ENCODE peak calls at places on chromosomes 4 and X, in nine cellular contexts. One of them, this sample, is unnamed.

GRCh38 chr4:173752610-173753009 is 222.6 kb upstream of the HAND2 start:
- DNase-seq in colonic mucosa: peak
- DNase-seq in BE2C: peak
- DNase-seq in fibroblast of lung: no peak
- DNase-seq in Calu3: peak
- DNase-seq in AG09319: no peak
- DNase-seq in astrocyte of the spinal cord: no peak
- DNase-seq in coronary artery: no peak
- DNase-seq in endothelial cell: peak
- DNase-seq in this sample: peak

GRCh38 chrX:48695925-48696300 is 621 bp upstream of the SUV39H1 start:
- DNase-seq in colonic mucosa: no peak
- DNase-seq in BE2C: peak
- DNase-seq in fibroblast of lung: no peak
- DNase-seq in Calu3: no peak
- DNase-seq in AG09319: no peak
- DNase-seq in astrocyte of the spinal cord: no peak
- DNase-seq in coronary artery: no peak
- DNase-seq in endothelial cell: no peak
- DNase-seq in this sample: no peak

GRCh38 chrX:65697173-65697572 is 29.7 kb downstream of the MSN start:
- DNase-seq in colonic mucosa: no peak
- DNase-seq in BE2C: no peak
- DNase-seq in fibroblast of lung: peak
- DNase-seq in Calu3: no peak
- DNase-seq in AG09319: no peak
- DNase-seq in astrocyte of the spinal cord: peak
- DNase-seq in coronary artery: no peak
- DNase-seq in endothelial cell: no peak
- DNase-seq in this sample: peak

GRCh38 chr4:7256989-7257810 is 64.9 kb downstream of the SORCS2 start:
- DNase-seq in colonic mucosa: no peak
- DNase-seq in BE2C: peak
- DNase-seq in fibroblast of lung: no peak
- DNase-seq in Calu3: no peak
- DNase-seq in AG09319: no peak
- DNase-seq in astrocyte of the spinal cord: peak
- DNase-seq in coronary artery: no peak
- DNase-seq in endothelial cell: no peak
- DNase-seq in this sample: peak

GRCh38 chr4:125728568-125728967 is 413.8 kb downstream of the FAT4 start:
- DNase-seq in colonic mucosa: no peak
- DNase-seq in BE2C: no peak
- DNase-seq in fibroblast of lung: peak
- DNase-seq in Calu3: no peak
- DNase-seq in AG09319: peak
- DNase-seq in astrocyte of the spinal cord: peak
- DNase-seq in coronary artery: no peak
- DNase-seq in endothelial cell: no peak
- DNase-seq in this sample: peak

GRCh38 chrX:153909024-153909979 is 4.8 kb downstream of the AVPR2 start:
- DNase-seq in colonic mucosa: no peak
- DNase-seq in BE2C: peak
- DNase-seq in fibroblast of lung: no peak
- DNase-seq in Calu3: peak
- DNase-seq in AG09319: no peak
- DNase-seq in astrocyte of the spinal cord: no peak
- DNase-seq in coronary artery: no peak
- DNase-seq in endothelial cell: no peak
- DNase-seq in this sample: no peak

GRCh38 chrX:6225307-6226052 is 3.2 kb downstream of the NLGN4X start:
- DNase-seq in colonic mucosa: no peak
- DNase-seq in BE2C: no peak
- DNase-seq in fibroblast of lung: no peak
- DNase-seq in Calu3: no peak
- DNase-seq in AG09319: no peak
- DNase-seq in astrocyte of the spinal cord: no peak
- DNase-seq in coronary artery: no peak
- DNase-seq in endothelial cell: no peak
- DNase-seq in this sample: no peak

GRCh38 chr4:183324619-183325018 is 2.4 kb upstream of the CLDN24 start:
- DNase-seq in colonic mucosa: no peak
- DNase-seq in BE2C: no peak
- DNase-seq in fibroblast of lung: no peak
- DNase-seq in Calu3: no peak
- DNase-seq in AG09319: no peak
- DNase-seq in astrocyte of the spinal cord: no peak
- DNase-seq in coronary artery: no peak
- DNase-seq in endothelial cell: no peak
- DNase-seq in this sample: no peak

GRCh38 chr4:27057662-27058061 is 197.0 kb downstream of the STIM2 start:
- DNase-seq in colonic mucosa: no peak
- DNase-seq in BE2C: no peak
- DNase-seq in fibroblast of lung: no peak
- DNase-seq in Calu3: no peak
- DNase-seq in AG09319: no peak
- DNase-seq in astrocyte of the spinal cord: no peak
- DNase-seq in coronary artery: no peak
- DNase-seq in endothelial cell: no peak
- DNase-seq in this sample: no peak

GRCh38 chr4:51825341-51825740 is 17.6 kb upstream of the DCUN1D4 start:
- DNase-seq in colonic mucosa: no peak
- DNase-seq in BE2C: no peak
- DNase-seq in fibroblast of lung: no peak
- DNase-seq in Calu3: no peak
- DNase-seq in AG09319: no peak
- DNase-seq in astrocyte of the spinal cord: no peak
- DNase-seq in coronary artery: no peak
- DNase-seq in endothelial cell: no peak
- DNase-seq in this sample: no peak

GRCh38 chrX:43961699-43962098 is 11.5 kb downstream of the NDP start:
- DNase-seq in colonic mucosa: no peak
- DNase-seq in BE2C: no peak
- DNase-seq in fibroblast of lung: no peak
- DNase-seq in Calu3: no peak
- DNase-seq in AG09319: no peak
- DNase-seq in astrocyte of the spinal cord: no peak
- DNase-seq in coronary artery: no peak
- DNase-seq in endothelial cell: no peak
- DNase-seq in this sample: no peak
- TF ChIP-seq CTCF in colonic mucosa: no peak
- TF ChIP-seq CTCF in BE2C: peak
- TF ChIP-seq CTCF in fibroblast of lung: peak
- TF ChIP-seq CTCF in Calu3: no peak
- TF ChIP-seq CTCF in AG09319: peak
- TF ChIP-seq CTCF in astrocyte of the spinal cord: peak
- TF ChIP-seq CTCF in coronary artery: no peak
- TF ChIP-seq CTCF in endothelial cell: peak
- TF ChIP-seq CTCF in this sample: peak

GRCh38 chr4:17450431-17450830 is 61.5 kb downstream of the QDPR start:
- DNase-seq in colonic mucosa: no peak
- DNase-seq in BE2C: no peak
- DNase-seq in fibroblast of lung: no peak
- DNase-seq in Calu3: no peak
- DNase-seq in AG09319: no peak
- DNase-seq in astrocyte of the spinal cord: no peak
- DNase-seq in coronary artery: no peak
- DNase-seq in endothelial cell: no peak
- DNase-seq in this sample: no peak

GRCh38 chr4:17447056-17447455 is 64.8 kb downstream of the QDPR start:
- DNase-seq in colonic mucosa: no peak
- DNase-seq in BE2C: no peak
- DNase-seq in fibroblast of lung: no peak
- DNase-seq in Calu3: no peak
- DNase-seq in AG09319: no peak
- DNase-seq in astrocyte of the spinal cord: peak
- DNase-seq in coronary artery: no peak
- DNase-seq in endothelial cell: no peak
- DNase-seq in this sample: peak

GRCh38 chr4:17448689-17449088 is 63.2 kb downstream of the QDPR start:
- DNase-seq in colonic mucosa: no peak
- DNase-seq in BE2C: no peak
- DNase-seq in fibroblast of lung: peak
- DNase-seq in Calu3: no peak
- DNase-seq in AG09319: no peak
- DNase-seq in astrocyte of the spinal cord: peak
- DNase-seq in coronary artery: no peak
- DNase-seq in endothelial cell: no peak
- DNase-seq in this sample: peak

DNA sequence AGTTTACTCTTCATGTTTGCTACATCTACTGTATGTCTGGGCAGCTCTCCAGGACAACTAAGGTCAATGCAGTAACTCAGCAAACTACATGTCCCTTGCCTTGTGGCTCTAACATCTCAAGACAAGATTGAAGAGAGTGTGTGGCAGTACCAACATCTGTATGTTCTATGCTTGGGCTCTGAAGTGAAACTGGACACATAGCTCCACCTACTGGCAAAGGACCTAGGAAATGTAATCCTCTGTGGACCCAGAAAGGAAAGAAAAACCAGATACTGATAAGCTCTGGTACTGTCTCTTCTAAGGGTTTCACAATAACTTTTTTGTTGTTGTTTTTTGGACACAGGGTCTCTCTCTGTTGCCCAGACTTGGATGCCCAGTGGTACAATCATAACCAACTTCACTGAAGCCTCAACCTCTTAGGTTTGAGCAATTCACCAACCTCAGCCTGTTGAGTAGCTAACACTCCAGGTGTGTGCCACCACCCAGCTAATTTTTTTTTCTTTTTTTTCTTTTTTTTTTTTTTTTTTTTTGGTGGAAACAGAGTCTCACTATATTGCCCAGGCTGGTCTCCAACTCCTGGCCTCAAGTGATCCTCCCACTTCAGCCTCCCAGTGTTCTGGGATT is 64.1 kb downstream of the QDPR start:
- DNase-seq in colonic mucosa: peak
- DNase-seq in BE2C: peak
- DNase-seq in fibroblast of lung: peak
- DNase-seq in Calu3: peak
- DNase-seq in AG09319: peak
- DNase-seq in astrocyte of the spinal cord: peak
- DNase-seq in coronary artery: no peak
- DNase-seq in endothelial cell: peak
- DNase-seq in this sample: peak
- TF ChIP-seq CTCF in colonic mucosa: peak
- TF ChIP-seq CTCF in BE2C: peak
- TF ChIP-seq CTCF in fibroblast of lung: peak
- TF ChIP-seq CTCF in Calu3: peak
- TF ChIP-seq CTCF in AG09319: peak
- TF ChIP-seq CTCF in astrocyte of the spinal cord: peak
- TF ChIP-seq CTCF in coronary artery: peak
- TF ChIP-seq CTCF in endothelial cell: peak
- TF ChIP-seq CTCF in this sample: peak

GRCh38 chrX:34338046-34338445 is 205.9 kb upstream of the FAM47A start:
- DNase-seq in colonic mucosa: no peak
- DNase-seq in BE2C: no peak
- DNase-seq in fibroblast of lung: no peak
- DNase-seq in Calu3: no peak
- DNase-seq in AG09319: no peak
- DNase-seq in astrocyte of the spinal cord: no peak
- DNase-seq in coronary artery: no peak
- DNase-seq in endothelial cell: no peak
- DNase-seq in this sample: no peak

GRCh38 chrX:34332336-34332735 is 200.2 kb upstream of the FAM47A start:
- DNase-seq in colonic mucosa: no peak
- DNase-seq in BE2C: no peak
- DNase-seq in fibroblast of lung: peak
- DNase-seq in Calu3: no peak
- DNase-seq in AG09319: no peak
- DNase-seq in astrocyte of the spinal cord: no peak
- DNase-seq in coronary artery: no peak
- DNase-seq in endothelial cell: no peak
- DNase-seq in this sample: peak
- TF ChIP-seq CTCF in colonic mucosa: no peak
- TF ChIP-seq CTCF in BE2C: peak
- TF ChIP-seq CTCF in fibroblast of lung: peak
- TF ChIP-seq CTCF in Calu3: no peak
- TF ChIP-seq CTCF in AG09319: peak
- TF ChIP-seq CTCF in astrocyte of the spinal cord: peak
- TF ChIP-seq CTCF in coronary artery: no peak
- TF ChIP-seq CTCF in endothelial cell: no peak
- TF ChIP-seq CTCF in this sample: peak

GRCh38 chrX:40304115-40304514 is 206.4 kb upstream of the BCOR start:
- DNase-seq in colonic mucosa: no peak
- DNase-seq in BE2C: peak
- DNase-seq in fibroblast of lung: no peak
- DNase-seq in Calu3: no peak
- DNase-seq in AG09319: no peak
- DNase-seq in astrocyte of the spinal cord: no peak
- DNase-seq in coronary artery: no peak
- DNase-seq in endothelial cell: no peak
- DNase-seq in this sample: no peak
- TF ChIP-seq CTCF in colonic mucosa: no peak
- TF ChIP-seq CTCF in BE2C: no peak
- TF ChIP-seq CTCF in fibroblast of lung: no peak
- TF ChIP-seq CTCF in Calu3: no peak
- TF ChIP-seq CTCF in AG09319: no peak
- TF ChIP-seq CTCF in astrocyte of the spinal cord: no peak
- TF ChIP-seq CTCF in coronary artery: no peak
- TF ChIP-seq CTCF in endothelial cell: no peak
- TF ChIP-seq CTCF in this sample: no peak

DNA sequence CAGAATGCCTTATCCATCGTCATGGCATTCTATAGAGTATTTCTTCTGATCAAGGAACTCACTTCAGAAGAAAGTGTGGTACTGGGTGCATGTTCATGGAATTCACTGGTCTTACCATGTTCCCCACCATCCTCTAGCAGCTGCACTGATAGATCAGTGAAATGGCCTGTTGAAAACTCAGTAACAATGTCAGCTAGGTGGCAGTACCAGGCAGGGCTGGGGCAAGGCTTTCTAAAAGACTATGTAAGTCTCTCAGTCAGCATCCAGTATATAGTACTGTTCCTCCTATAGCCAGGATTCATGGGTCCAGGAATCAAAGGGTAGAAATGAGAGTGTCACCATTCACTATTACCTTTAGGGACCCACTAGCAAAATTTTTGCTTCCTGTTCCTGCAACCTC is 15.8 kb upstream of the LDB2 start:
- DNase-seq in colonic mucosa: no peak
- DNase-seq in BE2C: peak
- DNase-seq in fibroblast of lung: peak
- DNase-seq in Calu3: peak
- DNase-seq in AG09319: no peak
- DNase-seq in astrocyte of the spinal cord: peak
- DNase-seq in coronary artery: no peak
- DNase-seq in endothelial cell: peak
- DNase-seq in this sample: peak
- TF ChIP-seq CTCF in colonic mucosa: no peak
- TF ChIP-seq CTCF in BE2C: peak
- TF ChIP-seq CTCF in fibroblast of lung: peak
- TF ChIP-seq CTCF in Calu3: no peak
- TF ChIP-seq CTCF in AG09319: peak
- TF ChIP-seq CTCF in astrocyte of the spinal cord: peak
- TF ChIP-seq CTCF in coronary artery: no peak
- TF ChIP-seq CTCF in endothelial cell: no peak
- TF ChIP-seq CTCF in this sample: peak